ENCODE peak calls at places on chromosomes 11 and 22, in seven cellular contexts. E is Right ventricle myocardium superior; P is stimulated activated CD4-positive, alpha-beta T cell treated with anti-CD3 and anti-CD28 coated beads, Interleukin-4, amount 100 ng/mL, for 48 hours; G is AG04449; Y is H54; I is NCI-H1417; M is AG04450. U is an unnamed sample.

GRCh38 chr11:135074397-135074998 is 662.5 kb upstream of the B3GAT1 start:
- DNase-seq in G (no peak), P (no peak), I (peak), Y (no peak), E (no peak), M (no peak), U (no peak)

GRCh38 chr11:11186249-11186648 is 166.8 kb downstream of the CSNK2A3 start:
- DNase-seq in G (no peak), E (no peak), I (no peak), Y (no peak), P (no peak), M (no peak), U (no peak)

GRCh38 chr11:57792060-57792541 is 30.5 kb downstream of the CTNND1 start:
- DNase-seq in E (peak), M (no peak), P (peak), I (no peak), Y (no peak), G (no peak), U (peak)

GRCh38 chr11:78199015-78199652 is 10.4 kb downstream of the USP35 start:
- DNase-seq in P (no peak), I (no peak), G (no peak), Y (no peak), M (no peak), E (no peak), U (no peak)

GRCh38 chr22:45842141-45842831 is 134.7 kb downstream of the WNT7B start:
- DNase-seq in M (peak), P (no peak), E (no peak), I (no peak), Y (no peak), G (peak), U (no peak)

GRCh38 chr11:131889146-131889577 is 518.7 kb downstream of the NTM start:
- DNase-seq in M (peak), I (peak), E (no peak), P (no peak), Y (no peak), G (peak), U (peak)

GRCh38 chr22:47328550-47329243 is 566.2 kb downstream of the TBC1D22A start:
- DNase-seq in M (peak), Y (peak), E (no peak), I (no peak), P (no peak), G (peak), U (peak)

GRCh38 chr22:38222797-38223119 is 21.0 kb downstream of the MAFF start:
- DNase-seq in Y (no peak), P (no peak), M (no peak), E (no peak), G (no peak), I (no peak), U (no peak)

U was measured in RCC 7860.